ENCODE peak calls at places on chromosomes 2 and 18, in seven cellular contexts. X is right atrium auricular region, W is fibroblast of pulmonary artery, S is NAMALWA, C is EL, L is NCI-H82, Z is ACHN. T is an unnamed sample.
A peak's percentile ranks its signal among the peaks of the same experiment; 100 is the strongest.

GRCh38 chr2:23027396-23027795 is 357.6 kb upstream of the KLHL29 start:
- DNase-seq in X (peak; percentile 0), W (no peak), S (no peak), C (no peak), L (no peak), Z (no peak), T (no peak)

GRCh38 chr18:3281456-3282400 is 19.8 kb downstream of the MYL12B start:
- DNase-seq in X (no peak), W (peak; percentile 91), S (peak; percentile 89), C (peak; percentile 77), L (peak; percentile 95), Z (peak; percentile 83), T (peak; percentile 81)

GRCh38 chr2:159077869-159078268 is 109.4 kb downstream of the TANC1 start:
- DNase-seq in X (no peak), W (no peak), S (no peak), C (no peak), L (peak; percentile 34), Z (no peak), T (no peak)

GRCh38 chr2:163182764-163183354 is 344.3 kb upstream of the KCNH7 start:
- DNase-seq in X (no peak), W (peak; percentile 47), S (peak; percentile 32), C (peak; percentile 2), L (peak; percentile 46), Z (peak; percentile 46), T (peak; percentile 43)

GRCh38 chr2:28664120-28664842 is 87.3 kb upstream of the PPP1CB start:
- DNase-seq in X (no peak), W (peak; percentile 73), S (no peak), C (peak; percentile 17), L (peak; percentile 89), Z (no peak), T (peak; percentile 44)

GRCh38 chr2:172082105-172082943 is 3.0 kb upstream of the DLX1 start:
- DNase-seq in X (no peak), W (no peak), S (no peak), C (peak; percentile 45), L (no peak), Z (no peak), T (no peak)

GRCh38 chr2:213022987-213023386 is 128.4 kb downstream of the IKZF2 start:
- DNase-seq in X (no peak), W (no peak), S (peak; percentile 16), C (no peak), L (no peak), Z (no peak), T (no peak)

GRCh38 chr2:8877332-8877731 is 39.9 kb upstream of the KIDINS220 start:
- DNase-seq in X (no peak), W (no peak), S (no peak), C (no peak), L (no peak), Z (no peak), T (no peak)

GRCh38 chr2:86199834-86200177 is 549 bp downstream of the MRPL35 start:
- DNase-seq in X (no peak), W (no peak), S (no peak), C (no peak), L (peak; percentile 67), Z (peak; percentile 11), T (peak; percentile 24)

GRCh38 chr2:214465386-214466146 is 54.7 kb downstream of the VWC2L start:
- DNase-seq in X (peak; percentile 74), W (peak; percentile 7), S (no peak), C (peak; percentile 91), L (no peak), Z (no peak), T (peak; percentile 71)

GRCh38 chr18:54506516-54507261 is 84.4 kb upstream of the DYNAP start:
- DNase-seq in X (no peak), W (no peak), S (peak; percentile 58), C (no peak), L (no peak), Z (no peak), T (no peak)

GRCh38 chr2:240946046-240946445 is 39.9 kb downstream of the CROCC2 start:
- DNase-seq in X (no peak), W (no peak), S (no peak), C (no peak), L (no peak), Z (no peak), T (no peak)

GRCh38 chr2:138726681-138727080 is 53.5 kb downstream of the NXPH2 start:
- DNase-seq in X (no peak), W (no peak), S (no peak), C (no peak), L (no peak), Z (no peak), T (no peak)

GRCh38 chr2:217371681-217372297 is 511.9 kb upstream of the TNP1 start:
- DNase-seq in X (no peak), W (no peak), S (no peak), C (no peak), L (peak; percentile 20), Z (no peak), T (no peak)

GRCh38 chr18:56258178-56258577 is 380.2 kb downstream of the TXNL1 start:
- DNase-seq in X (no peak), W (no peak), S (no peak), C (no peak), L (no peak), Z (no peak), T (no peak)

GRCh38 chr2:51213826-51214225 is 181.9 kb upstream of the NRXN1 start:
- DNase-seq in X (no peak), W (peak; percentile 16), S (no peak), C (no peak), L (no peak), Z (no peak), T (no peak)